ENCODE peak calls at places on chromosomes 16 and 17, in four cellular contexts. Q, W, C and M are unnamed samples.

GRCh38 chr16:76931186-76931585 is 259.8 kb upstream of the MON1B start:
- DNase-seq in W (no peak), Q (no peak), C (no peak), M (no peak)

GRCh38 chr17:83107656-83108048 is 28.2 kb downstream of the METRNL start:
- DNase-seq in Q (no peak), W (no peak), C (no peak), M (no peak)

GRCh38 chr17:49738456-49739163 is 25.3 kb downstream of the FAM117A start:
- DNase-seq in C (no peak), W (no peak), Q (no peak), M (no peak)

GRCh38 chr16:87416826-87417471 is 24.8 kb downstream of the MAP1LC3B start:
- DNase-seq in Q (no peak), W (peak; percentile 29), C (no peak), M (no peak)

GRCh38 chr16:19696312-19696711 is 21.7 kb downstream of the KNOP1 start:
- DNase-seq in W (no peak), C (no peak), Q (no peak), M (no peak)

GRCh38 chr16:9042943-9043680 is 48.3 kb upstream of the HAPSTR1 start:
- DNase-seq in Q (no peak), W (no peak), C (no peak), M (no peak)

GRCh38 chr16:69276143-69277115 is 34.7 kb upstream of the VPS4A start:
- DNase-seq in W (no peak), C (no peak), Q (no peak), M (no peak)

GRCh38 chr17:297758-298157 is 54.8 kb downstream of the RPH3AL start:
- DNase-seq in Q (no peak), W (no peak), C (no peak), M (no peak)

GRCh38 chr16:67100569-67101300 is 9.0 kb upstream of the PHAF1 start:
- DNase-seq in C (no peak), Q (no peak), W (no peak), M (no peak)

GRCh38 chr17:65588194-65588808 is 26.9 kb upstream of the AXIN2 start:
- DNase-seq in C (no peak), W (peak; percentile 99), Q (no peak), M (no peak)

GRCh38 chr17:64115871-64116534 is 13.9 kb downstream of the ERN1 start:
- DNase-seq in C (no peak), Q (no peak), W (no peak), M (no peak)

GRCh38 chr17:78341559-78342437 is 18.1 kb downstream of the SOCS3 start:
- DNase-seq in W (no peak), Q (no peak), C (peak; percentile 80), M (no peak)

GRCh38 chr17:57985675-57985974 is 2.4 kb downstream of the VEZF1 start:
- DNase-seq in C (no peak), W (no peak), Q (no peak), M (no peak)

GRCh38 chr16:4692460-4693295 is 684 bp upstream of the NUDT16L1 start:
- DNase-seq in Q (no peak), W (no peak), C (no peak), M (no peak)

GRCh38 chr16:72939247-72939646 is 108.7 kb downstream of the ZFHX3 start:
- DNase-seq in C (no peak), Q (no peak), W (no peak), M (no peak)

GRCh38 chr17:73394523-73395450 is 83.0 kb upstream of the CDC42EP4 start:
- DNase-seq in Q (no peak), W (no peak), C (no peak), M (no peak)

GRCh38 chr16:880471-881171 is 80.1 kb upstream of the GNG13 start:
- DNase-seq in W (no peak), Q (no peak), C (no peak), M (no peak)

GRCh38 chr17:46080118-46081017 is 81.3 kb downstream of the STH start:
- DNase-seq in W (no peak), C (no peak), Q (no peak), M (no peak)

GRCh38 chr17:19331134-19331533 is 31.4 kb downstream of the B9D1 start:
- DNase-seq in C (no peak), W (no peak), Q (no peak), M (no peak)

GRCh38 chr16:73019456-73020362 is 28.2 kb downstream of the ZFHX3 start:
- DNase-seq in C (no peak), Q (no peak), W (no peak), M (no peak)

GRCh38 chr17:80881321-80881720 is 110.3 kb upstream of the CHMP6 start:
- DNase-seq in C (no peak), Q (no peak), W (no peak), M (no peak)

GRCh38 chr17:13601776-13602551 is at the start of gene HS3ST3A1:
- DNase-seq in W (no peak), C (peak; percentile 89), Q (no peak), M (peak; percentile 68)

GRCh38 chr16:88560722-88561484 is 9.3 kb upstream of the ZC3H18 start:
- DNase-seq in C (peak; percentile 74), Q (no peak), W (peak; percentile 44), M (no peak)

GRCh38 chr16:57000271-57001025 is 11.1 kb downstream of the NLRC5 start:
- DNase-seq in Q (peak; percentile 87), C (no peak), W (no peak), M (no peak)

GRCh38 chr17:81651692-81652091 is 4.7 kb downstream of the PDE6G start:
- DNase-seq in C (no peak), W (peak; percentile 59), Q (no peak), M (no peak)

GRCh38 chr16:29198231-29198630 is 208.3 kb downstream of the NPIPB11 start:
- DNase-seq in W (no peak), C (peak; percentile 2), Q (no peak), M (no peak)

GRCh38 chr17:57559634-57560387 is 185.3 kb downstream of the CCDC182 start:
- DNase-seq in Q (no peak), W (no peak), C (no peak), M (no peak)

GRCh38 chr17:62780273-62780672 is 27.8 kb downstream of the MARCHF10 start:
- DNase-seq in C (no peak), Q (no peak), W (no peak), M (no peak)

GRCh38 chr17:80453126-80453979 is 23.1 kb downstream of the NPTX1 start:
- DNase-seq in W (no peak), C (no peak), Q (no peak), M (no peak)

GRCh38 chr16:31134091-31134571 is 1.4 kb downstream of the PRSS8 start:
- DNase-seq in W (no peak), Q (no peak), C (no peak), M (peak; percentile 59)

GRCh38 chr17:17391575-17392370 is 85.0 kb upstream of the MED9 start:
- DNase-seq in W (no peak), C (no peak), Q (peak; percentile 37), M (no peak)

GRCh38 chr16:73179671-73180370 is 131.9 kb upstream of the ZFHX3 start:
- DNase-seq in W (no peak), C (no peak), Q (no peak), M (no peak)

GRCh38 chr17:47742319-47743181 is 9.5 kb downstream of the TBX21 start:
- DNase-seq in C (peak; percentile 89), Q (no peak), W (peak; percentile 35), M (peak; percentile 28)

GRCh38 chr16:9757687-9758086 is 424.5 kb downstream of the GRIN2A start:
- DNase-seq in W (no peak), Q (no peak), C (no peak), M (no peak)

GRCh38 chr16:65763640-65764305 is 602.7 kb upstream of the CDH5 start:
- DNase-seq in C (no peak), W (no peak), Q (no peak), M (no peak)

GRCh38 chr16:50002190-50002589 is 22.8 kb upstream of the CNEP1R1 start:
- DNase-seq in W (no peak), C (no peak), Q (no peak), M (no peak)

GRCh38 chr16:64206877-64207276 is 915.0 kb downstream of the CDH11 start:
- DNase-seq in C (no peak), Q (no peak), W (no peak), M (no peak)
- TF ChIP-seq SUZ12 in C (no peak), Q (no peak), W (no peak), M (no peak)

GRCh38 chr16:55078699-55079415 is 148.2 kb downstream of the IRX5 start:
- DNase-seq in W (no peak), Q (no peak), C (no peak), M (no peak)
- TF ChIP-seq YY1 in W (no peak), Q (no peak), C (no peak), M (no peak)

GRCh38 chr17:29982991-29983390 is 41.6 kb downstream of the EFCAB5 start:
- DNase-seq in Q (no peak), C (no peak), W (no peak), M (no peak)

GRCh38 chr17:29980261-29980660 is 38.8 kb downstream of the EFCAB5 start:
- DNase-seq in C (no peak), W (no peak), Q (no peak), M (no peak)

GRCh38 chr17:29973005-29973404 is 31.6 kb downstream of the EFCAB5 start:
- DNase-seq in Q (no peak), C (no peak), W (no peak), M (no peak)

GRCh38 chr17:29972277-29972676 is 30.8 kb downstream of the EFCAB5 start:
- DNase-seq in Q (no peak), C (no peak), W (no peak), M (no peak)

DNA sequence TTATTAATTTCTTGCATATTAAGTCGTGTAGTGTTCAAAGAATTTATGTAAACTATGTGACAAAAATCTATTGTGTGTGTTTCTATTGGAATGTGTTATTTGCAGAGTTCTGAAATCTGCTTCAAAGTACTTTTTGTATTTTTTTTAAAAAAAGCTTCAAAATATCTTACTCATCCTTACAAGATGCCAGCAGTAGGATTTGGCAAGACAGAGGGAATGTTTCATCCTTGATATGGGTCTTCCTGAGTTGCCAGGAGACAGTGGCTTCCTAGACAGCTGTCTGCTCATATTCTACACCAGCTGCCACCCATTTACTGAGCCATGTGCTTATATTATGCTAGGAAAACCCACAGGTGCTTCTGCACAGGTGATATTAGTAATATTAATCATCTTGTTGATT is 36.4 kb downstream of the EFCAB5 start:
- DNase-seq in W (no peak), C (no peak), Q (no peak), M (no peak)
- H3K4me3 ChIP-seq in W (no peak overlapping the region), C (no peak overlapping the region), Q (no peak overlapping the region), M (no peak overlapping the region)

GRCh38 chr17:36088559-36089376 is 1.2 kb downstream of the CCL3 start:
- DNase-seq in Q (no peak), W (no peak), C (no peak), M (no peak)
- TF ChIP-seq SUZ12 in Q (no peak), W (no peak), C (no peak), M (no peak)

GRCh38 chr16:58635502-58635901 is 5.9 kb upstream of the CNOT1 start:
- DNase-seq in W (no peak), Q (no peak), C (no peak), M (no peak)
- TF ChIP-seq YY1 in W (no peak), Q (no peak), C (no peak), M (no peak)